ENCODE peak calls at places on chromosomes 3 and 15, in nine cellular contexts. One of them, this sample, is unnamed.

GRCh38 chr15:36079021-36079420 is 500.4 kb upstream of the CDIN1 start:
- DNase-seq in sigmoid colon: no peak
- DNase-seq in tibial nerve: no peak
- DNase-seq in GM23338: no peak
- DNase-seq in left lung: no peak
- DNase-seq in heart left ventricle: no peak
- DNase-seq in Peyer's patch: no peak
- DNase-seq in ovary: no peak
- DNase-seq in psoas muscle: no peak
- DNase-seq in this sample: no peak

GRCh38 chr3:4850211-4850927 is 128.9 kb upstream of the BHLHE40 start:
- DNase-seq in left lung: no peak
- DNase-seq in Peyer's patch: no peak
- DNase-seq in heart left ventricle: no peak
- DNase-seq in sigmoid colon: no peak
- DNase-seq in psoas muscle: no peak
- DNase-seq in tibial nerve: no peak
- DNase-seq in GM23338: no peak
- DNase-seq in ovary: no peak
- DNase-seq in this sample: no peak

GRCh38 chr3:56926513-56927282 is 124.9 kb upstream of the ARHGEF3 start:
- DNase-seq in sigmoid colon: no peak
- DNase-seq in tibial nerve: no peak
- DNase-seq in Peyer's patch: no peak
- DNase-seq in left lung: no peak
- DNase-seq in psoas muscle: no peak
- DNase-seq in ovary: no peak
- DNase-seq in GM23338: no peak
- DNase-seq in heart left ventricle: no peak
- DNase-seq in this sample: no peak

GRCh38 chr3:43915546-43915945 is 224.8 kb downstream of the ABHD5 start:
- DNase-seq in tibial nerve: no peak
- DNase-seq in left lung: no peak
- DNase-seq in sigmoid colon: no peak
- DNase-seq in heart left ventricle: no peak
- DNase-seq in psoas muscle: no peak
- DNase-seq in Peyer's patch: no peak
- DNase-seq in GM23338: no peak
- DNase-seq in ovary: no peak
- DNase-seq in this sample: no peak

GRCh38 chr15:72146221-72146620 is 28.0 kb downstream of the SENP8 start:
- DNase-seq in ovary: no peak
- DNase-seq in tibial nerve: no peak
- DNase-seq in sigmoid colon: no peak
- DNase-seq in GM23338: no peak
- DNase-seq in heart left ventricle: no peak
- DNase-seq in psoas muscle: no peak
- DNase-seq in left lung: no peak
- DNase-seq in Peyer's patch: no peak
- DNase-seq in this sample: no peak

GRCh38 chr15:99958426-99959097 is 225.3 kb upstream of the LYSMD4 start:
- DNase-seq in heart left ventricle: no peak
- DNase-seq in tibial nerve: no peak
- DNase-seq in GM23338: no peak
- DNase-seq in Peyer's patch: no peak
- DNase-seq in psoas muscle: no peak
- DNase-seq in sigmoid colon: peak
- DNase-seq in ovary: no peak
- DNase-seq in left lung: no peak
- DNase-seq in this sample: no peak

GRCh38 chr3:134457331-134458125 is 28.3 kb downstream of the ANAPC13 start:
- DNase-seq in heart left ventricle: no peak
- DNase-seq in Peyer's patch: no peak
- DNase-seq in tibial nerve: peak
- DNase-seq in ovary: no peak
- DNase-seq in left lung: no peak
- DNase-seq in sigmoid colon: no peak
- DNase-seq in psoas muscle: no peak
- DNase-seq in GM23338: no peak
- DNase-seq in this sample: no peak

GRCh38 chr3:197454014-197454413 is 101.8 kb downstream of the BDH1 start:
- DNase-seq in ovary: no peak
- DNase-seq in sigmoid colon: no peak
- DNase-seq in tibial nerve: no peak
- DNase-seq in GM23338: no peak
- DNase-seq in psoas muscle: no peak
- DNase-seq in left lung: no peak
- DNase-seq in Peyer's patch: no peak
- DNase-seq in heart left ventricle: no peak
- DNase-seq in this sample: no peak

GRCh38 chr3:141268791-141269190 is 37.2 kb downstream of the PXYLP1 start:
- DNase-seq in heart left ventricle: no peak
- DNase-seq in sigmoid colon: no peak
- DNase-seq in tibial nerve: no peak
- DNase-seq in GM23338: no peak
- DNase-seq in psoas muscle: no peak
- DNase-seq in Peyer's patch: no peak
- DNase-seq in left lung: no peak
- DNase-seq in ovary: no peak
- DNase-seq in this sample: no peak

GRCh38 chr3:160686955-160687535 is 10.1 kb downstream of the ARL14 start:
- DNase-seq in psoas muscle: no peak
- DNase-seq in heart left ventricle: no peak
- DNase-seq in left lung: no peak
- DNase-seq in ovary: no peak
- DNase-seq in Peyer's patch: no peak
- DNase-seq in sigmoid colon: no peak
- DNase-seq in GM23338: peak
- DNase-seq in tibial nerve: no peak
- DNase-seq in this sample: no peak

GRCh38 chr3:175392653-175393052 is 533.5 kb downstream of the NAALADL2 start:
- DNase-seq in Peyer's patch: no peak
- DNase-seq in ovary: no peak
- DNase-seq in sigmoid colon: no peak
- DNase-seq in psoas muscle: no peak
- DNase-seq in GM23338: no peak
- DNase-seq in tibial nerve: no peak
- DNase-seq in left lung: no peak
- DNase-seq in heart left ventricle: no peak
- DNase-seq in this sample: no peak

GRCh38 chr3:13671536-13672233 is 122.8 kb downstream of the FBLN2 start:
- DNase-seq in left lung: no peak
- DNase-seq in Peyer's patch: no peak
- DNase-seq in tibial nerve: no peak
- DNase-seq in ovary: no peak
- DNase-seq in sigmoid colon: no peak
- DNase-seq in GM23338: no peak
- DNase-seq in heart left ventricle: no peak
- DNase-seq in psoas muscle: no peak
- DNase-seq in this sample: no peak

GRCh38 chr15:45144775-45145174 is 15.0 kb downstream of the DUOX1 start:
- DNase-seq in sigmoid colon: no peak
- DNase-seq in psoas muscle: no peak
- DNase-seq in Peyer's patch: no peak
- DNase-seq in tibial nerve: no peak
- DNase-seq in ovary: no peak
- DNase-seq in heart left ventricle: no peak
- DNase-seq in GM23338: no peak
- DNase-seq in left lung: no peak
- DNase-seq in this sample: no peak

GRCh38 chr3:1404270-1404669 is 311.4 kb downstream of the CNTN6 start:
- DNase-seq in psoas muscle: no peak
- DNase-seq in Peyer's patch: no peak
- DNase-seq in heart left ventricle: no peak
- DNase-seq in sigmoid colon: no peak
- DNase-seq in ovary: no peak
- DNase-seq in tibial nerve: no peak
- DNase-seq in left lung: no peak
- DNase-seq in GM23338: peak
- DNase-seq in this sample: no peak

DNA sequence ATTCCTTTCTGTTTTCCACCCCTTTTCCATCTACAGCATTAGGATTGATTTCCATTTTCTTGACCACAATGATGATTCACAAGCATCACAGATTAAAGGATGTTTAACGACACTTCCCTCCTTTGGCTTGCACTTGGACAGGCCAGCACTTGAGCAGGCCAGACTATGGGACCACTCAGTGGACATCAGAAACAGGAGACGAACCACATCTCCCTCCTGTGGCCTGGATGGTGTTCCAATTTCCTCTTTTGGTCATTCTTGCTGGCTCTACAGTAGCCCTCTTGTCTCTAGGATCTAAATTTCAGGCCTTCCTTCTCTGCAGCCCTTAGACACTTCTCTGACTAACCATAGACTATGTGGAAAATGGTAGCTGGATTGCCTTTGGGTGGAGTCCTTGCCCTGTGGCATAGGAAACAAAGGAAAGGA is 78.8 kb upstream of the BOC start:
- DNase-seq in sigmoid colon: no peak
- DNase-seq in left lung: no peak
- DNase-seq in Peyer's patch: no peak
- DNase-seq in psoas muscle: no peak
- DNase-seq in GM23338: no peak
- DNase-seq in tibial nerve: no peak
- DNase-seq in ovary: no peak
- DNase-seq in heart left ventricle: no peak
- DNase-seq in this sample: no peak
- H3K4me3 ChIP-seq in sigmoid colon: no peak
- H3K4me3 ChIP-seq in left lung: no peak
- H3K4me3 ChIP-seq in Peyer's patch: no peak
- H3K4me3 ChIP-seq in psoas muscle: no peak
- H3K4me3 ChIP-seq in GM23338: no peak
- H3K4me3 ChIP-seq in tibial nerve: no peak
- H3K4me3 ChIP-seq in ovary: no peak
- H3K4me3 ChIP-seq in heart left ventricle: no peak
- H3K4me3 ChIP-seq in this sample: no peak

GRCh38 chr3:177713921-177714900 is 516.9 kb upstream of the TBL1XR1 start:
- DNase-seq in GM23338: peak
- DNase-seq in sigmoid colon: no peak
- DNase-seq in ovary: no peak
- DNase-seq in psoas muscle: no peak
- DNase-seq in tibial nerve: no peak
- DNase-seq in left lung: no peak
- DNase-seq in Peyer's patch: no peak
- DNase-seq in heart left ventricle: no peak
- DNase-seq in this sample: no peak

GRCh38 chr3:177714945-177715344 is 517.7 kb upstream of the TBL1XR1 start:
- DNase-seq in Peyer's patch: no peak
- DNase-seq in ovary: no peak
- DNase-seq in heart left ventricle: no peak
- DNase-seq in sigmoid colon: no peak
- DNase-seq in tibial nerve: no peak
- DNase-seq in psoas muscle: no peak
- DNase-seq in GM23338: no peak
- DNase-seq in left lung: no peak
- DNase-seq in this sample: no peak

GRCh38 chr3:177705976-177706866 is 508.9 kb upstream of the TBL1XR1 start:
- DNase-seq in ovary: peak
- DNase-seq in psoas muscle: peak
- DNase-seq in heart left ventricle: peak
- DNase-seq in tibial nerve: peak
- DNase-seq in GM23338: no peak
- DNase-seq in left lung: no peak
- DNase-seq in sigmoid colon: no peak
- DNase-seq in Peyer's patch: no peak
- DNase-seq in this sample: no peak

DNA sequence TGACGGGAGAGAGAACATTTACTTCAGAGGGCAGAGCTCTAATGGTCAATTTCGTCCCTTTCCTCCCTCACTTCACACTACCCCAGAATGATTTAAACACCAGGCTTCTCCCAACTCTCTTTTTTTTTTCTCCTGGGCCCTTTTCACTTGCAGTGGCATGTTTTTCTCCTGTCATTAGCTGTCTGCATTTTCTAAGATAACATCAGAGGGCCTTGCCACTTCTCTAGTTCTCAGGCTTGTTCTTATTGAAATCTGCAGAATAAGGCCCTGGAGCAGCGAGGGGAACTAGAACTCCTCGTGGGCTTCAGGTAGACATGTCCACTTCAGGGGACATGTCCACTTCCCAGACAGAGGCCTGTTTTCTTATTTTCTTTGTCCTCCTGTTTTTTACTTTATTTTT is 514.4 kb upstream of the TBL1XR1 start:
- DNase-seq in left lung: no peak
- DNase-seq in GM23338: no peak
- DNase-seq in tibial nerve: no peak
- DNase-seq in psoas muscle: no peak
- DNase-seq in ovary: no peak
- DNase-seq in heart left ventricle: no peak
- DNase-seq in Peyer's patch: no peak
- DNase-seq in sigmoid colon: no peak
- DNase-seq in this sample: no peak
- H3K27ac ChIP-seq in left lung: no peak
- H3K27ac ChIP-seq in GM23338: no peak
- H3K27ac ChIP-seq in tibial nerve: no peak
- H3K27ac ChIP-seq in psoas muscle: no peak
- H3K27ac ChIP-seq in ovary: no peak
- H3K27ac ChIP-seq in heart left ventricle: no peak
- H3K27ac ChIP-seq in Peyer's patch: no peak
- H3K27ac ChIP-seq in sigmoid colon: no peak
- H3K27ac ChIP-seq in this sample: no peak

GRCh38 chr3:136546718-136547117 is 205.5 kb downstream of the STAG1 start:
- DNase-seq in psoas muscle: no peak
- DNase-seq in ovary: no peak
- DNase-seq in heart left ventricle: no peak
- DNase-seq in left lung: no peak
- DNase-seq in sigmoid colon: no peak
- DNase-seq in GM23338: peak
- DNase-seq in tibial nerve: no peak
- DNase-seq in Peyer's patch: no peak
- DNase-seq in this sample: no peak
- TF ChIP-seq CTCF in psoas muscle: peak
- TF ChIP-seq CTCF in ovary: no peak
- TF ChIP-seq CTCF in heart left ventricle: no peak
- TF ChIP-seq CTCF in left lung: no peak
- TF ChIP-seq CTCF in sigmoid colon: no peak
- TF ChIP-seq CTCF in GM23338: no peak
- TF ChIP-seq CTCF in tibial nerve: no peak
- TF ChIP-seq CTCF in Peyer's patch: no peak
- TF ChIP-seq CTCF in this sample: no peak

GRCh38 chr3:121834079-121834730 is 655 bp downstream of the IQCB1 start:
- DNase-seq in Peyer's patch: peak
- DNase-seq in tibial nerve: peak
- DNase-seq in psoas muscle: peak
- DNase-seq in heart left ventricle: no peak
- DNase-seq in GM23338: peak
- DNase-seq in ovary: no peak
- DNase-seq in left lung: no peak
- DNase-seq in sigmoid colon: no peak
- DNase-seq in this sample: peak

GRCh38 chr3:121839962-121840361 is 5.0 kb downstream of the EAF2 start:
- DNase-seq in left lung: no peak
- DNase-seq in Peyer's patch: no peak
- DNase-seq in tibial nerve: no peak
- DNase-seq in ovary: no peak
- DNase-seq in heart left ventricle: no peak
- DNase-seq in sigmoid colon: no peak
- DNase-seq in GM23338: no peak
- DNase-seq in psoas muscle: no peak
- DNase-seq in this sample: no peak

GRCh38 chr3:121836069-121836468 is 1.1 kb downstream of the EAF2 start:
- DNase-seq in heart left ventricle: no peak
- DNase-seq in left lung: no peak
- DNase-seq in sigmoid colon: no peak
- DNase-seq in Peyer's patch: no peak
- DNase-seq in tibial nerve: no peak
- DNase-seq in GM23338: no peak
- DNase-seq in psoas muscle: no peak
- DNase-seq in ovary: no peak
- DNase-seq in this sample: no peak

GRCh38 chr3:121834734-121835709 is at the start of the genes EAF2 and IQCB1:
- DNase-seq in ovary: peak
- DNase-seq in psoas muscle: peak
- DNase-seq in tibial nerve: peak
- DNase-seq in GM23338: peak
- DNase-seq in left lung: peak
- DNase-seq in sigmoid colon: peak
- DNase-seq in heart left ventricle: peak
- DNase-seq in Peyer's patch: peak
- DNase-seq in this sample: peak
- H3K4me3 ChIP-seq in ovary: peak
- H3K4me3 ChIP-seq in psoas muscle: peak
- H3K4me3 ChIP-seq in tibial nerve: peak
- H3K4me3 ChIP-seq in GM23338: peak
- H3K4me3 ChIP-seq in left lung: peak
- H3K4me3 ChIP-seq in sigmoid colon: peak
- H3K4me3 ChIP-seq in heart left ventricle: peak
- H3K4me3 ChIP-seq in Peyer's patch: peak
- H3K4me3 ChIP-seq in this sample: peak

This sample was measured in right lobe of liver.